ENCODE peak calls at places on chromosome 10, in six cellular contexts. Z is stimulated activated CD4-positive, alpha-beta T cell treated with anti-CD3 and anti-CD28 coated beads, TNF-alpha, amount 100 ng/mL, for 4 hours; G is NCI-H2171; T is stomach; S is endothelial cell; K is posterior vena cava. V is an unnamed sample.

GRCh38 chr10:91352760-91353159 is 57.4 kb upstream of the HECTD2 start:
- DNase-seq in Z (no peak), G (no peak), T (no peak), S (no peak), K (no peak), V (no peak)

GRCh38 chr10:21048086-21048485 is 151.0 kb upstream of the NEBL start:
- DNase-seq in Z (no peak), G (no peak), T (no peak), S (no peak), K (no peak), V (no peak)

GRCh38 chr10:132363921-132364593 is 32.1 kb downstream of the LRRC27 start:
- DNase-seq in Z (no peak), G (no peak), T (no peak), S (no peak), K (no peak), V (no peak)

GRCh38 chr10:77784856-77785255 is 141.7 kb downstream of the DLG5 start:
- DNase-seq in Z (no peak), G (no peak), T (no peak), S (no peak), K (no peak), V (no peak)

GRCh38 chr10:72164617-72165016 is 51.2 kb upstream of the ANAPC16 start:
- DNase-seq in Z (no peak), G (no peak), T (no peak), S (no peak), K (no peak), V (no peak)

GRCh38 chr10:74518076-74518475 is 308.3 kb upstream of the KAT6B start:
- DNase-seq in Z (no peak), G (no peak), T (no peak), S (no peak), K (no peak), V (no peak)

GRCh38 chr10:5534880-5535856 is 10.4 kb downstream of the CALML3 start:
- DNase-seq in Z (no peak), G (no peak), T (no peak), S (no peak), K (no peak), V (no peak)

GRCh38 chr10:99340650-99341049 is 11.5 kb downstream of the CNNM1 start:
- DNase-seq in Z (no peak), G (no peak), T (no peak), S (no peak), K (no peak), V (no peak)

GRCh38 chr10:49115015-49115795 is at the start of gene VSTM4:
- DNase-seq in Z (no peak), G (no peak), T (no peak), S (peak; percentile 50), K (no peak), V (no peak)

GRCh38 chr10:124386186-124387077 is 32.3 kb downstream of the OAT start:
- DNase-seq in Z (no peak), G (no peak), T (peak; percentile 23), S (no peak), K (peak; percentile 49), V (no peak)

GRCh38 chr10:98446121-98446655 is 547 bp downstream of the HPS1 start:
- DNase-seq in Z (no peak), G (no peak), T (peak; percentile 35), S (peak; percentile 41), K (peak; percentile 89), V (peak; percentile 57)

GRCh38 chr10:84838851-84839250 is 510.5 kb downstream of the CCSER2 start:
- DNase-seq in Z (no peak), G (no peak), T (no peak), S (no peak), K (no peak), V (no peak)

GRCh38 chr10:114026189-114027040 is 17.3 kb upstream of the ADRB1 start:
- DNase-seq in Z (no peak), G (no peak), T (no peak), S (no peak), K (no peak), V (no peak)

GRCh38 chr10:31030800-31031199 is 865 bp downstream of the ZNF438 start:
- DNase-seq in Z (no peak), G (no peak), T (no peak), S (no peak), K (no peak), V (no peak)

GRCh38 chr10:60186315-60187071 is 203.2 kb downstream of the ANK3 start:
- DNase-seq in Z (no peak), G (no peak), T (peak; percentile 59), S (no peak), K (no peak), V (no peak)

GRCh38 chr10:4053940-4054339 is 268.9 kb upstream of the KLF6 start:
- DNase-seq in Z (no peak), G (no peak), T (no peak), S (no peak), K (no peak), V (no peak)

GRCh38 chr10:110387983-110388681 is 83.4 kb upstream of the SMNDC1 start:
- DNase-seq in Z (peak; percentile 70), G (no peak), T (no peak), S (no peak), K (no peak), V (no peak)

GRCh38 chr10:15035385-15036301 is 8.1 kb upstream of the OLAH start:
- DNase-seq in Z (no peak), G (no peak), T (no peak), S (no peak), K (no peak), V (no peak)

GRCh38 chr10:2852574-2853323 is 214.6 kb upstream of the PFKP start:
- DNase-seq in Z (no peak), G (no peak), T (no peak), S (no peak), K (no peak), V (no peak)

GRCh38 chr10:52443419-52444388 is 129.6 kb downstream of the DKK1 start:
- DNase-seq in Z (no peak), G (no peak), T (no peak), S (no peak), K (no peak), V (no peak)

GRCh38 chr10:1624240-1624639 is 113.1 kb downstream of the ADARB2 start:
- DNase-seq in Z (no peak), G (no peak), T (no peak), S (no peak), K (no peak), V (no peak)

GRCh38 chr10:93916257-93917063 is 22.7 kb downstream of the SLC35G1 start:
- DNase-seq in Z (no peak), G (peak; percentile 1), T (no peak), S (no peak), K (no peak), V (no peak)

GRCh38 chr10:52649471-52649870 is 123.1 kb downstream of the MBL2 start:
- DNase-seq in Z (no peak), G (no peak), T (no peak), S (no peak), K (no peak), V (no peak)

GRCh38 chr10:120005408-120006280 is 113.1 kb downstream of the SEC23IP start:
- DNase-seq in Z (no peak), G (no peak), T (no peak), S (no peak), K (no peak), V (no peak)

GRCh38 chr10:86226801-86227201 is 139.8 kb downstream of the GRID1 start:
- DNase-seq in Z (no peak), G (no peak), T (no peak), S (no peak), K (no peak), V (no peak)

GRCh38 chr10:60425392-60426110 is 35.9 kb upstream of the ANK3 start:
- DNase-seq in Z (no peak), G (no peak), T (no peak), S (no peak), K (no peak), V (no peak)

GRCh38 chr10:103870503-103870902 is 15.1 kb upstream of the SH3PXD2A start:
- DNase-seq in Z (no peak), G (no peak), T (no peak), S (no peak), K (no peak), V (no peak)

GRCh38 chr10:60428387-60428737 is 38.7 kb upstream of the ANK3 start:
- DNase-seq in Z (no peak), G (no peak), T (no peak), S (no peak), K (no peak), V (no peak)

GRCh38 chr10:97034301-97034700 is 151.5 kb downstream of the SLIT1 start:
- DNase-seq in Z (no peak), G (no peak), T (no peak), S (no peak), K (no peak), V (no peak)

GRCh38 chr10:92153-92552 is 43.1 kb upstream of the TUBB8 start:
- DNase-seq in Z (no peak), G (no peak), T (peak; percentile 62), S (no peak), K (no peak), V (no peak)

GRCh38 chr10:85603167-85603940 is 763.2 kb downstream of the GRID1 start:
- DNase-seq in Z (no peak), G (no peak), T (no peak), S (no peak), K (no peak), V (no peak)

GRCh38 chr10:12448729-12449391 is 99.5 kb downstream of the CAMK1D start:
- DNase-seq in Z (peak; percentile 51), G (no peak), T (peak; percentile 34), S (no peak), K (no peak), V (no peak)

GRCh38 chr10:110260746-110261477 is 43.8 kb downstream of the SMNDC1 start:
- DNase-seq in Z (no peak), G (no peak), T (no peak), S (no peak), K (no peak), V (no peak)

GRCh38 chr10:74937446-74937935 is 111.1 kb downstream of the KAT6B start:
- DNase-seq in Z (no peak), G (no peak), T (no peak), S (no peak), K (no peak), V (no peak)

GRCh38 chr10:103958996-103959395 is 7.9 kb upstream of the SLK start:
- DNase-seq in Z (no peak), G (no peak), T (no peak), S (no peak), K (no peak), V (no peak)

GRCh38 chr10:114322344-114322743 is 82.0 kb downstream of the AFAP1L2 start:
- DNase-seq in Z (no peak), G (no peak), T (no peak), S (no peak), K (no peak), V (no peak)

GRCh38 chr10:93152136-93152535 is 78.4 kb downstream of the CYP26A1 start:
- DNase-seq in Z (no peak), G (no peak), T (no peak), S (no peak), K (no peak), V (no peak)

GRCh38 chr10:108374991-108375390 is 1210.5 kb upstream of the SORCS1 start:
- DNase-seq in Z (no peak), G (no peak), T (no peak), S (no peak), K (no peak), V (no peak)

V was measured in activated B cell treated with CpG ODN at 0.5 μM for 24 hours.